ENCODE peak calls at places on chromosome 13, in nine cellular contexts. One of them, this sample, is unnamed.

GRCh38 chr13:72643339-72643989 is 84.0 kb downstream of the MZT1 start:
- DNase-seq in NCI-H1105: no peak
- DNase-seq in stimulated activated CD8-positive, alpha-beta memory T cell treated with anti-CD3 and anti-CD28 coated beads, Interleukin-4, amount 100 ng/mL, for 24 hours: peak
- DNase-seq in left ventricle myocardium inferior: peak
- DNase-seq in NCI-H748 treated with DMSO at 0.1 percent for 48 hours: no peak
- DNase-seq in NCI-H1092 treated with DMSO at 0.1 percent for 48 hours: peak
- DNase-seq in activated CD4-positive, alpha-beta T cell treated with anti-CD3 and anti-CD28 coated beads, Interleukin-2, amount 10 ng/mL, durations not matched to agents 7 days and 5 days: peak
- DNase-seq in ELR: peak
- DNase-seq in pancreas: no peak
- DNase-seq in this sample: peak

GRCh38 chr13:100984349-100984748 is 309.8 kb upstream of the TMTC4 start:
- DNase-seq in NCI-H1105: no peak
- DNase-seq in NCI-H1092 treated with DMSO at 0.1 percent for 48 hours: no peak
- DNase-seq in pancreas: no peak
- DNase-seq in ELR: no peak
- DNase-seq in left ventricle myocardium inferior: no peak
- DNase-seq in activated CD4-positive, alpha-beta T cell treated with anti-CD3 and anti-CD28 coated beads, Interleukin-2, amount 10 ng/mL, durations not matched to agents 7 days and 5 days: no peak
- DNase-seq in NCI-H748 treated with DMSO at 0.1 percent for 48 hours: no peak
- DNase-seq in stimulated activated CD8-positive, alpha-beta memory T cell treated with anti-CD3 and anti-CD28 coated beads, Interleukin-4, amount 100 ng/mL, for 24 hours: no peak
- DNase-seq in this sample: no peak

GRCh38 chr13:114048463-114048862 is 74.6 kb upstream of the C13orf46 start:
- DNase-seq in NCI-H1092 treated with DMSO at 0.1 percent for 48 hours: no peak
- DNase-seq in stimulated activated CD8-positive, alpha-beta memory T cell treated with anti-CD3 and anti-CD28 coated beads, Interleukin-4, amount 100 ng/mL, for 24 hours: no peak
- DNase-seq in ELR: no peak
- DNase-seq in activated CD4-positive, alpha-beta T cell treated with anti-CD3 and anti-CD28 coated beads, Interleukin-2, amount 10 ng/mL, durations not matched to agents 7 days and 5 days: no peak
- DNase-seq in NCI-H748 treated with DMSO at 0.1 percent for 48 hours: no peak
- DNase-seq in NCI-H1105: no peak
- DNase-seq in pancreas: no peak
- DNase-seq in left ventricle myocardium inferior: no peak
- DNase-seq in this sample: no peak

GRCh38 chr13:40666905-40667621 is 622 bp upstream of the FOXO1 start:
- DNase-seq in ELR: peak
- DNase-seq in NCI-H1092 treated with DMSO at 0.1 percent for 48 hours: peak
- DNase-seq in left ventricle myocardium inferior: peak
- DNase-seq in NCI-H748 treated with DMSO at 0.1 percent for 48 hours: no peak
- DNase-seq in pancreas: peak
- DNase-seq in NCI-H1105: no peak
- DNase-seq in stimulated activated CD8-positive, alpha-beta memory T cell treated with anti-CD3 and anti-CD28 coated beads, Interleukin-4, amount 100 ng/mL, for 24 hours: peak
- DNase-seq in activated CD4-positive, alpha-beta T cell treated with anti-CD3 and anti-CD28 coated beads, Interleukin-2, amount 10 ng/mL, durations not matched to agents 7 days and 5 days: no peak
- DNase-seq in this sample: no peak

GRCh38 chr13:30037766-30038165 is 187.3 kb upstream of the UBL3 start:
- DNase-seq in left ventricle myocardium inferior: no peak
- DNase-seq in activated CD4-positive, alpha-beta T cell treated with anti-CD3 and anti-CD28 coated beads, Interleukin-2, amount 10 ng/mL, durations not matched to agents 7 days and 5 days: no peak
- DNase-seq in NCI-H1092 treated with DMSO at 0.1 percent for 48 hours: no peak
- DNase-seq in NCI-H748 treated with DMSO at 0.1 percent for 48 hours: no peak
- DNase-seq in NCI-H1105: no peak
- DNase-seq in ELR: no peak
- DNase-seq in pancreas: no peak
- DNase-seq in stimulated activated CD8-positive, alpha-beta memory T cell treated with anti-CD3 and anti-CD28 coated beads, Interleukin-4, amount 100 ng/mL, for 24 hours: no peak
- DNase-seq in this sample: no peak

GRCh38 chr13:93948523-93948922 is 531.0 kb downstream of the DCT start:
- DNase-seq in left ventricle myocardium inferior: no peak
- DNase-seq in NCI-H1092 treated with DMSO at 0.1 percent for 48 hours: peak
- DNase-seq in ELR: no peak
- DNase-seq in NCI-H748 treated with DMSO at 0.1 percent for 48 hours: no peak
- DNase-seq in activated CD4-positive, alpha-beta T cell treated with anti-CD3 and anti-CD28 coated beads, Interleukin-2, amount 10 ng/mL, durations not matched to agents 7 days and 5 days: no peak
- DNase-seq in stimulated activated CD8-positive, alpha-beta memory T cell treated with anti-CD3 and anti-CD28 coated beads, Interleukin-4, amount 100 ng/mL, for 24 hours: no peak
- DNase-seq in NCI-H1105: no peak
- DNase-seq in pancreas: no peak
- DNase-seq in this sample: no peak

GRCh38 chr13:99737456-99737855 is 234.1 kb downstream of the ZIC5 start:
- DNase-seq in activated CD4-positive, alpha-beta T cell treated with anti-CD3 and anti-CD28 coated beads, Interleukin-2, amount 10 ng/mL, durations not matched to agents 7 days and 5 days: no peak
- DNase-seq in NCI-H1105: no peak
- DNase-seq in stimulated activated CD8-positive, alpha-beta memory T cell treated with anti-CD3 and anti-CD28 coated beads, Interleukin-4, amount 100 ng/mL, for 24 hours: no peak
- DNase-seq in NCI-H1092 treated with DMSO at 0.1 percent for 48 hours: no peak
- DNase-seq in pancreas: no peak
- DNase-seq in ELR: no peak
- DNase-seq in NCI-H748 treated with DMSO at 0.1 percent for 48 hours: no peak
- DNase-seq in left ventricle myocardium inferior: no peak
- DNase-seq in this sample: no peak

GRCh38 chr13:113489549-113490495 is 689 bp downstream of the DCUN1D2 start:
- DNase-seq in stimulated activated CD8-positive, alpha-beta memory T cell treated with anti-CD3 and anti-CD28 coated beads, Interleukin-4, amount 100 ng/mL, for 24 hours: no peak
- DNase-seq in activated CD4-positive, alpha-beta T cell treated with anti-CD3 and anti-CD28 coated beads, Interleukin-2, amount 10 ng/mL, durations not matched to agents 7 days and 5 days: peak
- DNase-seq in NCI-H1105: peak
- DNase-seq in ELR: peak
- DNase-seq in NCI-H748 treated with DMSO at 0.1 percent for 48 hours: peak
- DNase-seq in NCI-H1092 treated with DMSO at 0.1 percent for 48 hours: peak
- DNase-seq in pancreas: peak
- DNase-seq in left ventricle myocardium inferior: no peak
- DNase-seq in this sample: peak

GRCh38 chr13:98481511-98481951 is 95.4 kb downstream of the STK24 start:
- DNase-seq in NCI-H1092 treated with DMSO at 0.1 percent for 48 hours: peak
- DNase-seq in left ventricle myocardium inferior: no peak
- DNase-seq in pancreas: no peak
- DNase-seq in NCI-H1105: no peak
- DNase-seq in ELR: no peak
- DNase-seq in stimulated activated CD8-positive, alpha-beta memory T cell treated with anti-CD3 and anti-CD28 coated beads, Interleukin-4, amount 100 ng/mL, for 24 hours: no peak
- DNase-seq in NCI-H748 treated with DMSO at 0.1 percent for 48 hours: no peak
- DNase-seq in activated CD4-positive, alpha-beta T cell treated with anti-CD3 and anti-CD28 coated beads, Interleukin-2, amount 10 ng/mL, durations not matched to agents 7 days and 5 days: no peak
- DNase-seq in this sample: no peak

GRCh38 chr13:23778879-23779278 is 110.3 kb downstream of the MIPEP start:
- DNase-seq in pancreas: no peak
- DNase-seq in NCI-H1092 treated with DMSO at 0.1 percent for 48 hours: no peak
- DNase-seq in stimulated activated CD8-positive, alpha-beta memory T cell treated with anti-CD3 and anti-CD28 coated beads, Interleukin-4, amount 100 ng/mL, for 24 hours: no peak
- DNase-seq in NCI-H748 treated with DMSO at 0.1 percent for 48 hours: no peak
- DNase-seq in ELR: peak
- DNase-seq in left ventricle myocardium inferior: no peak
- DNase-seq in NCI-H1105: no peak
- DNase-seq in activated CD4-positive, alpha-beta T cell treated with anti-CD3 and anti-CD28 coated beads, Interleukin-2, amount 10 ng/mL, durations not matched to agents 7 days and 5 days: no peak
- DNase-seq in this sample: no peak

GRCh38 chr13:59490651-59491050 is 673.1 kb downstream of the DIAPH3 start:
- DNase-seq in NCI-H748 treated with DMSO at 0.1 percent for 48 hours: no peak
- DNase-seq in NCI-H1105: no peak
- DNase-seq in left ventricle myocardium inferior: no peak
- DNase-seq in NCI-H1092 treated with DMSO at 0.1 percent for 48 hours: no peak
- DNase-seq in stimulated activated CD8-positive, alpha-beta memory T cell treated with anti-CD3 and anti-CD28 coated beads, Interleukin-4, amount 100 ng/mL, for 24 hours: no peak
- DNase-seq in ELR: no peak
- DNase-seq in pancreas: no peak
- DNase-seq in activated CD4-positive, alpha-beta T cell treated with anti-CD3 and anti-CD28 coated beads, Interleukin-2, amount 10 ng/mL, durations not matched to agents 7 days and 5 days: no peak
- DNase-seq in this sample: no peak

GRCh38 chr13:97798171-97798821 is 155.2 kb upstream of the IPO5 start:
- DNase-seq in NCI-H1105: no peak
- DNase-seq in NCI-H748 treated with DMSO at 0.1 percent for 48 hours: no peak
- DNase-seq in activated CD4-positive, alpha-beta T cell treated with anti-CD3 and anti-CD28 coated beads, Interleukin-2, amount 10 ng/mL, durations not matched to agents 7 days and 5 days: no peak
- DNase-seq in left ventricle myocardium inferior: no peak
- DNase-seq in pancreas: no peak
- DNase-seq in stimulated activated CD8-positive, alpha-beta memory T cell treated with anti-CD3 and anti-CD28 coated beads, Interleukin-4, amount 100 ng/mL, for 24 hours: no peak
- DNase-seq in NCI-H1092 treated with DMSO at 0.1 percent for 48 hours: no peak
- DNase-seq in ELR: no peak
- DNase-seq in this sample: no peak

GRCh38 chr13:114067886-114068722 is 64.3 kb downstream of the RASA3 start:
- DNase-seq in left ventricle myocardium inferior: no peak
- DNase-seq in NCI-H1092 treated with DMSO at 0.1 percent for 48 hours: no peak
- DNase-seq in NCI-H748 treated with DMSO at 0.1 percent for 48 hours: no peak
- DNase-seq in activated CD4-positive, alpha-beta T cell treated with anti-CD3 and anti-CD28 coated beads, Interleukin-2, amount 10 ng/mL, durations not matched to agents 7 days and 5 days: peak
- DNase-seq in NCI-H1105: no peak
- DNase-seq in stimulated activated CD8-positive, alpha-beta memory T cell treated with anti-CD3 and anti-CD28 coated beads, Interleukin-4, amount 100 ng/mL, for 24 hours: no peak
- DNase-seq in pancreas: no peak
- DNase-seq in ELR: no peak
- DNase-seq in this sample: no peak

GRCh38 chr13:113445791-113446487 is 7.3 kb downstream of the ADPRHL1 start:
- DNase-seq in left ventricle myocardium inferior: no peak
- DNase-seq in NCI-H748 treated with DMSO at 0.1 percent for 48 hours: no peak
- DNase-seq in NCI-H1092 treated with DMSO at 0.1 percent for 48 hours: no peak
- DNase-seq in pancreas: no peak
- DNase-seq in stimulated activated CD8-positive, alpha-beta memory T cell treated with anti-CD3 and anti-CD28 coated beads, Interleukin-4, amount 100 ng/mL, for 24 hours: no peak
- DNase-seq in activated CD4-positive, alpha-beta T cell treated with anti-CD3 and anti-CD28 coated beads, Interleukin-2, amount 10 ng/mL, durations not matched to agents 7 days and 5 days: no peak
- DNase-seq in NCI-H1105: no peak
- DNase-seq in ELR: no peak
- DNase-seq in this sample: peak

This sample was measured in COR-L47.